ENCODE peak calls at places on chromosomes 4 and X, in eight cellular contexts. One of them, this sample, is unnamed.
A peak's percentile ranks its signal among the peaks of the same experiment; 100 is the strongest.

GRCh38 chr4:11197942-11198341 is 230.8 kb downstream of the HS3ST1 start:
- DNase-seq in stomach: no peak
- DNase-seq in colonic mucosa: no peak
- DNase-seq in ascending aorta: no peak
- DNase-seq in fibroblast of pulmonary artery: no peak
- DNase-seq in WTC11: no peak
- DNase-seq in NB4: no peak
- DNase-seq in GM10248: no peak
- DNase-seq in this sample: no peak

GRCh38 chrX:3788494-3789233 is 75.2 kb upstream of the PRKX start:
- DNase-seq in colonic mucosa: no peak
- DNase-seq in GM10248: no peak
- DNase-seq in WTC11: peak; percentile 22
- DNase-seq in fibroblast of pulmonary artery: no peak
- DNase-seq in NB4: no peak
- DNase-seq in ascending aorta: no peak
- DNase-seq in stomach: no peak
- DNase-seq in this sample: no peak

GRCh38 chr4:89158884-89159503 is 47.7 kb downstream of the TIGD2 start:
- DNase-seq in stomach: no peak
- DNase-seq in colonic mucosa: no peak
- DNase-seq in NB4: peak; percentile 34
- DNase-seq in WTC11: no peak
- DNase-seq in ascending aorta: no peak
- DNase-seq in fibroblast of pulmonary artery: peak; percentile 72
- DNase-seq in GM10248: peak; percentile 22
- DNase-seq in this sample: peak; percentile 14

GRCh38 chr4:184537269-184538022 is 63.1 kb upstream of the IRF2 start:
- DNase-seq in WTC11: peak; percentile 97
- DNase-seq in stomach: peak; percentile 97
- DNase-seq in GM10248: peak; percentile 78
- DNase-seq in colonic mucosa: peak; percentile 98
- DNase-seq in fibroblast of pulmonary artery: peak; percentile 97
- DNase-seq in NB4: peak; percentile 95
- DNase-seq in ascending aorta: peak; percentile 82
- DNase-seq in this sample: peak; percentile 39

GRCh38 chr4:156778606-156779005 is 193.0 kb downstream of the PDGFC start:
- DNase-seq in ascending aorta: no peak
- DNase-seq in colonic mucosa: no peak
- DNase-seq in GM10248: no peak
- DNase-seq in WTC11: no peak
- DNase-seq in stomach: no peak
- DNase-seq in NB4: no peak
- DNase-seq in fibroblast of pulmonary artery: peak; percentile 89
- DNase-seq in this sample: no peak

GRCh38 chrX:106891762-106892161 is 11.4 kb downstream of the RIPPLY1 start:
- DNase-seq in ascending aorta: no peak
- DNase-seq in GM10248: no peak
- DNase-seq in colonic mucosa: no peak
- DNase-seq in stomach: no peak
- DNase-seq in NB4: no peak
- DNase-seq in WTC11: no peak
- DNase-seq in fibroblast of pulmonary artery: no peak
- DNase-seq in this sample: no peak

GRCh38 chr4:25856756-25857155 is 6.0 kb downstream of the SEL1L3 start:
- DNase-seq in ascending aorta: no peak
- DNase-seq in colonic mucosa: no peak
- DNase-seq in GM10248: no peak
- DNase-seq in fibroblast of pulmonary artery: peak; percentile 86
- DNase-seq in WTC11: no peak
- DNase-seq in NB4: no peak
- DNase-seq in stomach: no peak
- DNase-seq in this sample: no peak

GRCh38 chr4:101973331-101973730 is 182.8 kb downstream of the BANK1 start:
- DNase-seq in GM10248: no peak
- DNase-seq in stomach: no peak
- DNase-seq in NB4: no peak
- DNase-seq in colonic mucosa: no peak
- DNase-seq in WTC11: no peak
- DNase-seq in fibroblast of pulmonary artery: no peak
- DNase-seq in ascending aorta: no peak
- DNase-seq in this sample: no peak

GRCh38 chr4:105036991-105037390 is 109.7 kb upstream of the TET2 start:
- DNase-seq in fibroblast of pulmonary artery: no peak
- DNase-seq in WTC11: no peak
- DNase-seq in ascending aorta: no peak
- DNase-seq in colonic mucosa: no peak
- DNase-seq in NB4: no peak
- DNase-seq in GM10248: no peak
- DNase-seq in stomach: no peak
- DNase-seq in this sample: no peak

GRCh38 chrX:137342969-137343368 is 223.0 kb upstream of the ZIC3 start:
- DNase-seq in fibroblast of pulmonary artery: no peak
- DNase-seq in NB4: no peak
- DNase-seq in GM10248: no peak
- DNase-seq in stomach: no peak
- DNase-seq in WTC11: no peak
- DNase-seq in ascending aorta: no peak
- DNase-seq in colonic mucosa: no peak
- DNase-seq in this sample: no peak

GRCh38 chrX:140723251-140723650 is 13.7 kb downstream of the LINC00632 start:
- DNase-seq in ascending aorta: no peak
- DNase-seq in WTC11: no peak
- DNase-seq in stomach: no peak
- DNase-seq in colonic mucosa: no peak
- DNase-seq in fibroblast of pulmonary artery: peak; percentile 23
- DNase-seq in NB4: no peak
- DNase-seq in GM10248: no peak
- DNase-seq in this sample: no peak

GRCh38 chr4:57061395-57061794 is 48.8 kb downstream of the IGFBP7 start:
- DNase-seq in NB4: no peak
- DNase-seq in colonic mucosa: no peak
- DNase-seq in GM10248: no peak
- DNase-seq in fibroblast of pulmonary artery: peak; percentile 70
- DNase-seq in ascending aorta: no peak
- DNase-seq in WTC11: no peak
- DNase-seq in stomach: no peak
- DNase-seq in this sample: no peak

GRCh38 chrX:66255359-66255967 is 91.4 kb downstream of the HEPH start:
- DNase-seq in WTC11: no peak
- DNase-seq in fibroblast of pulmonary artery: no peak
- DNase-seq in stomach: no peak
- DNase-seq in NB4: no peak
- DNase-seq in ascending aorta: no peak
- DNase-seq in colonic mucosa: no peak
- DNase-seq in GM10248: no peak
- DNase-seq in this sample: no peak

GRCh38 chrX:91331476-91331875 is 103.2 kb upstream of the PABPC5 start:
- DNase-seq in stomach: no peak
- DNase-seq in WTC11: no peak
- DNase-seq in NB4: no peak
- DNase-seq in GM10248: no peak
- DNase-seq in ascending aorta: no peak
- DNase-seq in colonic mucosa: no peak
- DNase-seq in fibroblast of pulmonary artery: no peak
- DNase-seq in this sample: no peak

GRCh38 chrX:118271770-118272169 is 74.1 kb upstream of the WDR44 start:
- DNase-seq in NB4: no peak
- DNase-seq in ascending aorta: no peak
- DNase-seq in WTC11: no peak
- DNase-seq in stomach: no peak
- DNase-seq in GM10248: no peak
- DNase-seq in fibroblast of pulmonary artery: peak; percentile 63
- DNase-seq in colonic mucosa: no peak
- DNase-seq in this sample: no peak

DNA sequence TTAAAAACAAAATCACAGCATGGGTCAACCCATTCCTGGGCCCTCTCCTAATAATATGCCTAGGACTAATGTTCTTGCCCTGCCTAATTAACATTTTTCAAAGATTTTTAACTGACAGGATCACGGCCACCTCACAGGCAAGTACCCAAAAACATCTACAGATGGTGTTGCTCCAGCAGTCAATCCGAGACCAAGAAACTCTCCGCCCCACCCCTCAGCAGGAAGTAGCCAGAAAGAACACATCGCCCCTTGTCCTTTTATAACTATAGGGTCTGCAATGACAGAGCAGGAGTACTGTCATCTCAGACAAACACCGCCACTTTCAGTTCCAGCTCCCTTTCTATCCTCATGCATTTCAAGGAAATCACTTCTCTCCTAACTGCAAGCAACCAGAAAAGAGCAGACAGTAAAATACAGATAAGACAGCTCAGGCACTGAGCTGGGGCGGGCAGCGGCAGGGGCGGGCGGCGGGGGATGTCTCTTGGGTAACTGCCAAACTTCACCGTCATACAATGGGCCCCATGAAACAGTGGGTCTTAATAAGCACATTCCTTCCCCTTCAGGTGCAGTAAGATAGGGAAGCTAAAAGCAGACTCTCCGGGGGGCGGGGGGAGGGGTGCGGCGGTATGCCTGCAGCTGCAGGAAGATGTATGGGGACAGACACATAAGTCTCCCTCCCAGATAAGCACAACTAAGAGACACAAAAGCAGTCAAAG is 67.4 kb downstream of the ZNF182 start:
- DNase-seq in stomach: no peak
- DNase-seq in WTC11: peak; percentile 20
- DNase-seq in ascending aorta: no peak
- DNase-seq in NB4: no peak
- DNase-seq in fibroblast of pulmonary artery: peak; percentile 2
- DNase-seq in colonic mucosa: no peak
- DNase-seq in GM10248: peak; percentile 12
- DNase-seq in this sample: no peak
- TF ChIP-seq CTCF in stomach: no peak
- TF ChIP-seq CTCF in WTC11: no peak
- TF ChIP-seq CTCF in ascending aorta: no peak
- TF ChIP-seq CTCF in NB4: no peak
- TF ChIP-seq CTCF in fibroblast of pulmonary artery: no peak
- TF ChIP-seq CTCF in colonic mucosa: no peak
- TF ChIP-seq CTCF in GM10248: no peak
- TF ChIP-seq CTCF in this sample: no peak

GRCh38 chr4:176032454-176032853 is 33.2 kb upstream of the WDR17 start:
- DNase-seq in WTC11: no peak
- DNase-seq in fibroblast of pulmonary artery: no peak
- DNase-seq in NB4: no peak
- DNase-seq in ascending aorta: no peak
- DNase-seq in GM10248: no peak
- DNase-seq in stomach: no peak
- DNase-seq in colonic mucosa: no peak
- DNase-seq in this sample: no peak

GRCh38 chr4:176034936-176035335 is 30.7 kb upstream of the WDR17 start:
- DNase-seq in stomach: no peak
- DNase-seq in colonic mucosa: no peak
- DNase-seq in WTC11: no peak
- DNase-seq in NB4: no peak
- DNase-seq in ascending aorta: no peak
- DNase-seq in fibroblast of pulmonary artery: no peak
- DNase-seq in GM10248: no peak
- DNase-seq in this sample: no peak

GRCh38 chr4:176031927-176032326 is 33.7 kb upstream of the WDR17 start:
- DNase-seq in GM10248: no peak
- DNase-seq in colonic mucosa: no peak
- DNase-seq in WTC11: no peak
- DNase-seq in fibroblast of pulmonary artery: no peak
- DNase-seq in NB4: no peak
- DNase-seq in stomach: no peak
- DNase-seq in ascending aorta: no peak
- DNase-seq in this sample: no peak

GRCh38 chr4:176036585-176037205 is 28.9 kb upstream of the WDR17 start:
- DNase-seq in ascending aorta: no peak
- DNase-seq in fibroblast of pulmonary artery: no peak
- DNase-seq in colonic mucosa: no peak
- DNase-seq in stomach: no peak
- DNase-seq in GM10248: no peak
- DNase-seq in NB4: no peak
- DNase-seq in WTC11: no peak
- DNase-seq in this sample: no peak

GRCh38 chr4:176034498-176034897 is 31.1 kb upstream of the WDR17 start:
- DNase-seq in ascending aorta: no peak
- DNase-seq in stomach: no peak
- DNase-seq in NB4: peak; percentile 27
- DNase-seq in colonic mucosa: no peak
- DNase-seq in GM10248: no peak
- DNase-seq in fibroblast of pulmonary artery: peak; percentile 61
- DNase-seq in WTC11: no peak
- DNase-seq in this sample: no peak
- TF ChIP-seq CTCF in ascending aorta: peak; percentile 53
- TF ChIP-seq CTCF in stomach: no peak
- TF ChIP-seq CTCF in NB4: no peak
- TF ChIP-seq CTCF in colonic mucosa: peak; percentile 24
- TF ChIP-seq CTCF in GM10248: peak; percentile 13
- TF ChIP-seq CTCF in fibroblast of pulmonary artery: peak; percentile 13
- TF ChIP-seq CTCF in WTC11: peak; percentile 13
- TF ChIP-seq CTCF in this sample: peak; percentile 68

DNA sequence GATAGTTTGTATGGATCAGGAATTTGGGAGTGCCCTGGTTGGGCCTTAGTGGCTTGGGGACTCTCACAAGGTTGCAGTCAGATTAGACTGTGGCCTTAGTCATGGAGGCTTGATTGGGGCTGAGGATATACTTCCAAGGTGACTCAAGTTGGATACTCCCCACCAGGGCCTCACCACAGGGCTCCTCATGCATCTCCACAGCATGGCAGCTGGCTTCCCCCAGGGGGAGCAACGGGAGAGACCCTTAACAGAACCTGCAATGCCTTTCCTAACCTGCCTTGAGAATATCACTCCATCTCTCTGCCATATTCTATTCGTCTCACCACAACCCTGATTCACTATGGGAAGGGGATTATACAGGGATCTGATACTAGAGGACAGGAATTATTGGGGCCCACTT is 161.9 kb downstream of the RELL1 start:
- DNase-seq in fibroblast of pulmonary artery: no peak
- DNase-seq in ascending aorta: no peak
- DNase-seq in NB4: no peak
- DNase-seq in colonic mucosa: no peak
- DNase-seq in GM10248: no peak
- DNase-seq in WTC11: peak; percentile 21
- DNase-seq in stomach: no peak
- DNase-seq in this sample: no peak
- TF ChIP-seq CTCF in fibroblast of pulmonary artery: no peak
- TF ChIP-seq CTCF in ascending aorta: no peak
- TF ChIP-seq CTCF in NB4: no peak
- TF ChIP-seq CTCF in colonic mucosa: no peak
- TF ChIP-seq CTCF in GM10248: no peak
- TF ChIP-seq CTCF in WTC11: no peak
- TF ChIP-seq CTCF in stomach: no peak
- TF ChIP-seq CTCF in this sample: no peak

DNA sequence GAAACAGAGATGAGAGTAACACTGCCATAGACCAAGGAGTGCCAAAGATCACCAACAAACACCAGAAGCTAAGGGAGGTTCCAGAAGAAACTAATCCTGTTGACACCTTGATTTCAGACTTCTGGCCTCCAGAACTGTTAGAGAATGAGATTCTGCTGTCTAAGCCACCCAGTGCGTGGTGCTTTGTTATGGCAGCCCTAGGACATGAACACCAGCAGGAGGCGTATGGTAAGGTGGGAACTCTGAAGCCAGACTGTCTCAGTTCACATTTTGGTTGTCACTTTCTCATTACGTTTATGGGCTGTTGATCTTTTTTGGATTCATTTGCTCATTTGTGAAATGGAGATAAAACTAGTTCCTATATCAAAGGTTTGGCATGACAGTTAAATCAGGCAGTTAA is 142.9 kb downstream of the DCHS2 start:
- DNase-seq in WTC11: peak; percentile 12
- DNase-seq in stomach: no peak
- DNase-seq in ascending aorta: no peak
- DNase-seq in GM10248: no peak
- DNase-seq in colonic mucosa: no peak
- DNase-seq in NB4: no peak
- DNase-seq in fibroblast of pulmonary artery: no peak
- DNase-seq in this sample: no peak
- TF ChIP-seq CTCF in WTC11: no peak
- TF ChIP-seq CTCF in stomach: no peak
- TF ChIP-seq CTCF in ascending aorta: no peak
- TF ChIP-seq CTCF in GM10248: no peak
- TF ChIP-seq CTCF in colonic mucosa: no peak
- TF ChIP-seq CTCF in NB4: no peak
- TF ChIP-seq CTCF in fibroblast of pulmonary artery: no peak
- TF ChIP-seq CTCF in this sample: no peak

This sample was measured in D721Med.